ENCODE peak calls at places on chromosomes 5 and 9, in nine cellular contexts. P, M, N, F, I, C, R, S and W are unnamed samples.

GRCh38 chr9:110638381-110638954 is 30.1 kb upstream of the MUSK start:
- DNase-seq in R (no peak), C (no peak), P (no peak), S (no peak), N (no peak), M (no peak), F (no peak), I (peak), W (no peak)

GRCh38 chr9:35743880-35744518 is 5.0 kb downstream of the GBA2 start:
- DNase-seq in C (no peak), M (no peak), R (no peak), N (no peak), P (no peak), S (no peak), I (no peak), F (no peak), W (no peak)

GRCh38 chr5:122192883-122193496 is 63.6 kb downstream of the ZNF474 start:
- DNase-seq in F (no peak), C (no peak), R (peak), M (peak), N (no peak), P (no peak), S (no peak), I (peak), W (no peak)

GRCh38 chr5:16411235-16411634 is 54.4 kb downstream of the ZNF622 start:
- DNase-seq in M (no peak), F (no peak), I (peak), S (no peak), P (peak), C (no peak), N (no peak), R (no peak), W (no peak)

GRCh38 chr9:135536166-135536565 is 9.8 kb upstream of the OBP2A start:
- DNase-seq in S (no peak), N (no peak), M (no peak), C (no peak), P (peak), F (no peak), R (no peak), I (no peak), W (no peak)

GRCh38 chr5:94268226-94268625 is 350.2 kb downstream of the KIAA0825 start:
- DNase-seq in S (no peak), M (no peak), R (no peak), N (no peak), P (no peak), C (no peak), I (no peak), F (no peak), W (no peak)

GRCh38 chr5:78667461-78668103 is 19.0 kb upstream of the LHFPL2 start:
- DNase-seq in P (no peak), S (no peak), R (no peak), N (no peak), M (no peak), F (no peak), C (no peak), I (peak), W (no peak)

GRCh38 chr9:36913393-36914211 is 120.5 kb downstream of the PAX5 start:
- DNase-seq in N (no peak), F (no peak), R (no peak), S (no peak), C (no peak), P (no peak), M (no peak), I (no peak), W (peak)

GRCh38 chr9:69768716-69769115 is 8.9 kb upstream of the PTAR1 start:
- DNase-seq in S (no peak), M (no peak), P (no peak), C (no peak), F (no peak), N (no peak), R (no peak), I (no peak), W (no peak)

GRCh38 chr5:65856520-65856919 is 69.9 kb upstream of the ERBIN start:
- DNase-seq in F (no peak), P (no peak), R (no peak), M (no peak), N (no peak), I (no peak), S (no peak), C (no peak), W (no peak)

GRCh38 chr5:15249152-15249551 is 250.8 kb upstream of the FBXL7 start:
- DNase-seq in S (no peak), I (peak), P (peak), R (no peak), N (no peak), F (no peak), C (no peak), M (no peak), W (no peak)

GRCh38 chr9:74379718-74380117 is 117.4 kb upstream of the RORB start:
- DNase-seq in M (no peak), P (no peak), C (no peak), F (no peak), R (no peak), N (no peak), I (peak), S (no peak), W (no peak)

GRCh38 chr5:10904862-10905432 is 143.9 kb upstream of the DAP start:
- DNase-seq in N (no peak), S (no peak), C (no peak), I (no peak), F (no peak), M (no peak), R (no peak), P (no peak), W (no peak)

GRCh38 chr5:3325811-3326568 is 269.6 kb upstream of the IRX1 start:
- DNase-seq in P (no peak), I (no peak), C (peak), R (no peak), S (no peak), F (no peak), M (no peak), N (no peak), W (no peak)